ENCODE peak calls at places on chromosomes 1 and 21, in eight cellular contexts. H is esophagus muscularis mucosa, X is A549, V is stomach, A is sigmoid colon, G is H1, E is upper lobe of left lung, Q is GM12878. U is an unnamed sample.

GRCh38 chr1:27342778-27343638 is 1.2 kb downstream of the SYTL1 start:
- DNase-seq in H (no peak), E (peak; percentile 87), X (no peak), G (no peak), V (peak; percentile 81), A (no peak), Q (no peak), U (no peak)

GRCh38 chr1:165549908-165550480 is 6.2 kb downstream of the LRRC52 start:
- DNase-seq in H (no peak), E (no peak), G (no peak), Q (no peak), V (no peak), A (no peak), X (no peak), U (no peak)

GRCh38 chr1:165114022-165114888 is 242.3 kb downstream of the LMX1A start:
- DNase-seq in H (no peak), Q (no peak), E (no peak), V (no peak), A (no peak), X (peak; percentile 17), G (peak; percentile 84), U (no peak)

GRCh38 chr1:216750031-216750627 is 26.9 kb upstream of the ESRRG start:
- DNase-seq in X (no peak), Q (no peak), H (no peak), A (no peak), V (peak; percentile 37), E (no peak), G (no peak), U (peak; percentile 15)

GRCh38 chr1:73859227-73859626 is 338.7 kb downstream of the LRRIQ3 start:
- DNase-seq in A (no peak), G (no peak), V (no peak), E (no peak), Q (no peak), H (no peak), X (no peak), U (no peak)

GRCh38 chr1:202860744-202861419 is 28.1 kb downstream of the RABIF start:
- DNase-seq in X (peak; percentile 55), G (peak; percentile 85), H (no peak), Q (no peak), V (peak; percentile 77), E (peak; percentile 85), A (peak; percentile 77), U (peak; percentile 57)

GRCh38 chr21:28229811-28230210 is 762.9 kb downstream of the LTN1 start:
- DNase-seq in V (no peak), H (no peak), G (no peak), A (no peak), Q (no peak), E (no peak), X (no peak), U (no peak)

GRCh38 chr1:231487019-231487418 is 41.5 kb upstream of the TSNAX start:
- DNase-seq in E (no peak), V (no peak), A (no peak), G (no peak), H (no peak), Q (no peak), X (no peak), U (no peak)

GRCh38 chr1:100545855-100546254 is 7.9 kb downstream of the GPR88 start:
- DNase-seq in Q (no peak), H (no peak), A (no peak), G (no peak), V (no peak), E (no peak), X (no peak), U (no peak)

GRCh38 chr1:40868051-40868723 is 6.0 kb upstream of the CITED4 start:
- DNase-seq in X (peak; percentile 52), Q (no peak), E (no peak), H (no peak), G (no peak), A (no peak), V (peak; percentile 50), U (no peak)

GRCh38 chr1:183327429-183328290 is 90.5 kb downstream of the NMNAT2 start:
- DNase-seq in G (no peak), E (no peak), V (no peak), X (no peak), Q (no peak), A (peak; percentile 84), H (no peak), U (no peak)

GRCh38 chr1:169312084-169312954 is 55.3 kb downstream of the NME7 start:
- DNase-seq in A (no peak), H (no peak), V (no peak), Q (peak; percentile 9), G (no peak), E (no peak), X (peak; percentile 46), U (no peak)

GRCh38 chr21:42392731-42393442 is 3.0 kb downstream of the TMPRSS3 start:
- DNase-seq in A (no peak), Q (peak; percentile 96), G (no peak), V (no peak), H (no peak), X (no peak), E (no peak), U (no peak)

GRCh38 chr1:234729566-234729965 is 119.6 kb upstream of the IRF2BP2 start:
- DNase-seq in A (peak; percentile 41), G (no peak), H (no peak), E (no peak), X (no peak), V (no peak), Q (no peak), U (no peak)

GRCh38 chr1:206005234-206005633 is 2.0 kb upstream of the RAB7B start:
- DNase-seq in H (no peak), G (no peak), E (no peak), X (no peak), V (peak; percentile 71), Q (no peak), A (no peak), U (no peak)
- H3K4me1 ChIP-seq in H (peaks cover 37% of the 10 kb centered on the region), G (no peaks in the 10 kb centered on the region), E (peaks cover 37% of the 10 kb centered on the region), X (peaks cover 24% of the 10 kb centered on the region), V (peaks cover 60% of the 10 kb centered on the region), Q (peaks cover 12% of the 10 kb centered on the region), A (peaks cover 32% of the 10 kb centered on the region), U (peaks cover 11% of the 10 kb centered on the region)

GRCh38 chr1:78081980-78082860 is 36.5 kb downstream of the GIPC2 start:
- DNase-seq in V (no peak), H (no peak), Q (no peak), G (no peak), E (no peak), X (no peak), A (no peak), U (no peak)
- TF ChIP-seq EP300 in V (no peak), H (no peak), Q (no peak), G (no peak), E (no peak), X (no peak), A (no peak), U (no peak)

DNA sequence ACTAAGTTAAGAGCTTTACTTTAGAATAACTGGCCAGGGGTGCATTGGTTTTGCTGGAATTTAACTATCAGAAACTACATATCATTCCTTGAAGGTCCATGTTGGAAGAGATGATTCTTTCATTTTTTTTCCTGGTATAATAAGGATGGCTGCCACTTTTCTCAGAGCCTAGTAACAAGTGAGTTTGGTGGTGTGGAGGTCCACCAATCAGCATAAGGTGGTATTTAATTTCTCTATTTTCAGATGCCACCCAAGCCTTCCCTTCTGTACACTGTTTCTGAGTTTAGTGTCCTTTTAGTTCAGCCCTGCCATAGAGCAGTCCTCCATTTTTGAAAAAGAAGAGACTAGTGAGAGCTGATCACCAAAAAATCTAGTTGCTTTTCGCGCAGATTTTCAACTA is 386.3 kb downstream of the USP25 start:
- DNase-seq in V (no peak), Q (no peak), X (no peak), G (no peak), H (no peak), E (no peak), A (no peak), U (no peak)
- TF ChIP-seq POLR2A in V (no peak), Q (no peak), X (no peak), G (no peak), H (no peak), E (no peak), A (no peak), U (no peak)

GRCh38 chr1:214008791-214009612 is 21.2 kb downstream of the PROX1 start:
- DNase-seq in G (no peak), V (no peak), E (no peak), X (no peak), H (peak; percentile 66), Q (no peak), A (no peak), U (no peak)

GRCh38 chr1:214006845-214007244 is 19.1 kb downstream of the PROX1 start:
- DNase-seq in Q (no peak), G (no peak), E (no peak), A (no peak), H (peak; percentile 7), V (no peak), X (no peak), U (no peak)

GRCh38 chr1:214010717-214011116 is 22.9 kb downstream of the PROX1 start:
- DNase-seq in X (no peak), E (no peak), Q (no peak), H (peak; percentile 24), A (no peak), V (no peak), G (no peak), U (no peak)

GRCh38 chr1:214009613-214010550 is 22.1 kb downstream of the PROX1 start:
- DNase-seq in X (no peak), A (no peak), V (no peak), H (peak; percentile 88), G (no peak), Q (no peak), E (no peak), U (no peak)

DNA sequence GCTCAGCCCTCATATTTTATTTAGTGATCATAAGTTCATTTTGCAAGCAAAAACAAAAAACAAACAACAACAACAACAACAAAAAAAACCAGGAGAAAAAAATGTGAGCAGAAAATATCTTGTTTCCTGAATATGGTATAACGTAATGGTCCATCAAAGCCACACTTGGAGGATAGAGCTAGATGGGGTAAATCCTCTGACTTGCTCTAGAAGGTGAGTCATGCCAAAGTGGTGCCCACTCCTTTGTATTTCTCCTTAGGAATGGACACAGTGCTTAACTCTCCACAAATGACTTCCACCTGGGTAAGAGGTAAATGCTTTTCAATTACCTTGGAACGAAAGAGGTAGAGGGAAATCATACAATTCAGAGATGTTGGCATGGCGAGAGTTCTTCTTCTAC is 20.6 kb downstream of the PROX1 start:
- DNase-seq in Q (no peak), G (no peak), E (no peak), A (no peak), V (no peak), X (no peak), H (peak; percentile 64), U (no peak)
- H3K4me1 ChIP-seq in Q (no peaks in the 10 kb centered on the region), G (no peaks in the 10 kb centered on the region), E (no peaks in the 10 kb centered on the region), A (peaks cover under 1% of the 10 kb centered on the region), V (no peaks in the 10 kb centered on the region), X (no peaks in the 10 kb centered on the region), H (no peaks in the 10 kb centered on the region), U (peaks cover 3% of the 10 kb centered on the region)

GRCh38 chr1:200108659-200109058 is 81.1 kb downstream of the NR5A2 start:
- DNase-seq in H (no peak), X (no peak), A (no peak), E (no peak), Q (no peak), G (no peak), V (no peak), U (no peak)
- TF ChIP-seq EP300 in H (no peak), X (no peak), A (no peak), E (no peak), Q (no peak), G (no peak), V (no peak), U (no peak)